ENCODE peak calls at places on chromosomes 1 and 21, in five cellular contexts. One of them, this sample, is unnamed.

GRCh38 chr1:117642963-117643362 is 37.1 kb downstream of the TENT5C start:
- DNase-seq in right atrium auricular region: no peak
- DNase-seq in NB4: no peak
- DNase-seq in NAMALWA: no peak
- DNase-seq in GM12891: no peak
- DNase-seq in this sample: no peak

GRCh38 chr1:33426906-33427305 is 4.0 kb downstream of the PHC2 start:
- DNase-seq in right atrium auricular region: no peak
- DNase-seq in NB4: no peak
- DNase-seq in NAMALWA: no peak
- DNase-seq in GM12891: no peak
- DNase-seq in this sample: no peak

GRCh38 chr1:23422955-23423354 is 1.6 kb downstream of the TCEA3 start:
- DNase-seq in right atrium auricular region: no peak
- DNase-seq in NB4: no peak
- DNase-seq in NAMALWA: no peak
- DNase-seq in GM12891: no peak
- DNase-seq in this sample: no peak

GRCh38 chr1:209879539-209879938 is 51.8 kb downstream of the UTP25 start:
- DNase-seq in right atrium auricular region: no peak
- DNase-seq in NB4: no peak
- DNase-seq in NAMALWA: no peak
- DNase-seq in GM12891: no peak
- DNase-seq in this sample: no peak

GRCh38 chr1:81802601-81803422 is 2.1 kb downstream of the ADGRL2 start:
- DNase-seq in right atrium auricular region: peak; percentile 66
- DNase-seq in NB4: no peak
- DNase-seq in NAMALWA: no peak
- DNase-seq in GM12891: peak; percentile 4
- DNase-seq in this sample: no peak

GRCh38 chr1:7404046-7404742 is 366.9 kb upstream of the VAMP3 start:
- DNase-seq in right atrium auricular region: peak; percentile 47
- DNase-seq in NB4: no peak
- DNase-seq in NAMALWA: no peak
- DNase-seq in GM12891: no peak
- DNase-seq in this sample: no peak

GRCh38 chr1:18557621-18558465 is 72.8 kb upstream of the PAX7 start:
- DNase-seq in right atrium auricular region: no peak
- DNase-seq in NB4: no peak
- DNase-seq in NAMALWA: no peak
- DNase-seq in GM12891: no peak
- DNase-seq in this sample: no peak

GRCh38 chr1:7705048-7705907 is 65.8 kb upstream of the VAMP3 start:
- DNase-seq in right atrium auricular region: no peak
- DNase-seq in NB4: no peak
- DNase-seq in NAMALWA: no peak
- DNase-seq in GM12891: no peak
- DNase-seq in this sample: peak; percentile 38

GRCh38 chr1:8858888-8859706 is 19.4 kb downstream of the ENO1 start:
- DNase-seq in right atrium auricular region: peak; percentile 68
- DNase-seq in NB4: peak; percentile 79
- DNase-seq in NAMALWA: peak; percentile 87
- DNase-seq in GM12891: no peak
- DNase-seq in this sample: peak; percentile 29

GRCh38 chr1:168636200-168636599 is 59.8 kb downstream of the XCL1 start:
- DNase-seq in right atrium auricular region: no peak
- DNase-seq in NB4: peak; percentile 4
- DNase-seq in NAMALWA: peak; percentile 11
- DNase-seq in GM12891: no peak
- DNase-seq in this sample: no peak

GRCh38 chr1:115495603-115496002 is 146.2 kb upstream of the VANGL1 start:
- DNase-seq in right atrium auricular region: peak; percentile 13
- DNase-seq in NB4: no peak
- DNase-seq in NAMALWA: no peak
- DNase-seq in GM12891: no peak
- DNase-seq in this sample: no peak

GRCh38 chr1:58652351-58653184 is 47.3 kb downstream of the MYSM1 start:
- DNase-seq in right atrium auricular region: no peak
- DNase-seq in NB4: peak; percentile 81
- DNase-seq in NAMALWA: peak; percentile 83
- DNase-seq in GM12891: peak; percentile 30
- DNase-seq in this sample: peak; percentile 28

GRCh38 chr1:181014431-181015257 is 8.0 kb downstream of the STX6 start:
- DNase-seq in right atrium auricular region: no peak
- DNase-seq in NB4: no peak
- DNase-seq in NAMALWA: no peak
- DNase-seq in GM12891: no peak
- DNase-seq in this sample: no peak

GRCh38 chr1:157438236-157439012 is 113.9 kb downstream of the FCRL5 start:
- DNase-seq in right atrium auricular region: no peak
- DNase-seq in NB4: peak; percentile 22
- DNase-seq in NAMALWA: no peak
- DNase-seq in GM12891: no peak
- DNase-seq in this sample: no peak

GRCh38 chr1:32701421-32701911 is 1.1 kb downstream of the SYNC start:
- DNase-seq in right atrium auricular region: no peak
- DNase-seq in NB4: no peak
- DNase-seq in NAMALWA: no peak
- DNase-seq in GM12891: no peak
- DNase-seq in this sample: no peak

GRCh38 chr1:113226118-113226517 is 153.1 kb downstream of the LRIG2 start:
- DNase-seq in right atrium auricular region: peak; percentile 60
- DNase-seq in NB4: no peak
- DNase-seq in NAMALWA: no peak
- DNase-seq in GM12891: no peak
- DNase-seq in this sample: no peak

GRCh38 chr1:220454155-220454777 is 73.7 kb upstream of the MARK1 start:
- DNase-seq in right atrium auricular region: no peak
- DNase-seq in NB4: no peak
- DNase-seq in NAMALWA: peak; percentile 21
- DNase-seq in GM12891: no peak
- DNase-seq in this sample: no peak

GRCh38 chr1:46452931-46453325 is 36.7 kb upstream of the DMBX1 start:
- DNase-seq in right atrium auricular region: no peak
- DNase-seq in NB4: no peak
- DNase-seq in NAMALWA: no peak
- DNase-seq in GM12891: no peak
- DNase-seq in this sample: no peak

GRCh38 chr1:44609768-44610526 is 64.3 kb downstream of the TMEM53 start:
- DNase-seq in right atrium auricular region: no peak
- DNase-seq in NB4: no peak
- DNase-seq in NAMALWA: no peak
- DNase-seq in GM12891: no peak
- DNase-seq in this sample: no peak

GRCh38 chr1:53075206-53075605 is 13.2 kb downstream of the PODN start:
- DNase-seq in right atrium auricular region: no peak
- DNase-seq in NB4: no peak
- DNase-seq in NAMALWA: no peak
- DNase-seq in GM12891: no peak
- DNase-seq in this sample: no peak

GRCh38 chr21:16594191-16594590 is 864.4 kb downstream of the USP25 start:
- DNase-seq in right atrium auricular region: no peak
- DNase-seq in NB4: no peak
- DNase-seq in NAMALWA: no peak
- DNase-seq in GM12891: no peak
- DNase-seq in this sample: no peak

GRCh38 chr1:233664254-233664653 is 50.3 kb downstream of the KCNK1 start:
- DNase-seq in right atrium auricular region: no peak
- DNase-seq in NB4: no peak
- DNase-seq in NAMALWA: no peak
- DNase-seq in GM12891: no peak
- DNase-seq in this sample: no peak

GRCh38 chr1:85219853-85220610 is 19.2 kb upstream of the SYDE2 start:
- DNase-seq in right atrium auricular region: no peak
- DNase-seq in NB4: no peak
- DNase-seq in NAMALWA: no peak
- DNase-seq in GM12891: no peak
- DNase-seq in this sample: no peak

GRCh38 chr1:78836736-78837135 is 169.8 kb downstream of the ADGRL4 start:
- DNase-seq in right atrium auricular region: no peak
- DNase-seq in NB4: peak; percentile 11
- DNase-seq in NAMALWA: no peak
- DNase-seq in GM12891: no peak
- DNase-seq in this sample: no peak

GRCh38 chr21:33988237-33988835 is 72.7 kb upstream of the ATP5PO start:
- DNase-seq in right atrium auricular region: no peak
- DNase-seq in NB4: no peak
- DNase-seq in NAMALWA: no peak
- DNase-seq in GM12891: no peak
- DNase-seq in this sample: no peak

GRCh38 chr1:30670195-30671060 is 53.0 kb downstream of the MATN1 start:
- DNase-seq in right atrium auricular region: no peak
- DNase-seq in NB4: no peak
- DNase-seq in NAMALWA: no peak
- DNase-seq in GM12891: no peak
- DNase-seq in this sample: no peak